ENCODE peak calls at places on chromosomes 7 and 10, in six cellular contexts. D, L, S, H, R and M are unnamed samples.
A peak's percentile ranks its signal among the peaks of the same experiment; 100 is the strongest.

GRCh38 chr7:47488205-47488968 is 93.5 kb downstream of the TNS3 start:
- DNase-seq in D (no peak), R (no peak), H (no peak), L (no peak), S (peak; percentile 39), M (peak; percentile 83)

GRCh38 chr7:112064627-112065385 is 141.4 kb downstream of the DOCK4 start:
- DNase-seq in D (no peak), L (no peak), S (no peak), R (no peak), H (no peak), M (no peak)

GRCh38 chr10:24349379-24350110 is 140.6 kb downstream of the KIAA1217 start:
- DNase-seq in R (no peak), S (no peak), D (no peak), H (no peak), L (peak; percentile 63), M (no peak)

GRCh38 chr7:101608772-101609713 is 20.1 kb downstream of the MYL10 start:
- DNase-seq in R (peak; percentile 48), H (peak; percentile 69), S (no peak), D (no peak), L (no peak), M (no peak)

GRCh38 chr7:139673230-139673629 is 104.6 kb downstream of the HIPK2 start:
- DNase-seq in R (peak; percentile 57), D (no peak), L (no peak), H (no peak), S (no peak), M (no peak)

GRCh38 chr7:13563676-13564075 is 425.8 kb downstream of the ETV1 start:
- DNase-seq in L (no peak), S (no peak), R (no peak), H (no peak), D (no peak), M (no peak)

GRCh38 chr7:102286237-102287081 is at the start of gene SH2B2:
- DNase-seq in R (peak; percentile 51), S (peak; percentile 88), L (no peak), H (peak; percentile 73), D (no peak), M (peak; percentile 76)

GRCh38 chr7:158062661-158063060 is 525.0 kb downstream of the PTPRN2 start:
- DNase-seq in S (no peak), L (no peak), H (no peak), D (no peak), R (no peak), M (no peak)

GRCh38 chr7:63899691-63900393 is 98.8 kb upstream of the ZNF722 start:
- DNase-seq in R (no peak), S (peak; percentile 83), H (peak; percentile 86), D (no peak), L (no peak), M (no peak)

GRCh38 chr10:117612113-117612512 is 69.6 kb downstream of the EMX2 start:
- DNase-seq in S (no peak), L (no peak), R (no peak), D (no peak), H (no peak), M (no peak)

GRCh38 chr10:100355069-100355468 is 8.0 kb downstream of the SCD start:
- DNase-seq in L (no peak), R (no peak), H (no peak), S (no peak), D (no peak), M (no peak)

GRCh38 chr10:49076741-49077521 is 38.4 kb downstream of the VSTM4 start:
- DNase-seq in H (peak; percentile 26), S (no peak), D (no peak), R (no peak), L (no peak), M (no peak)

GRCh38 chr7:6074612-6075380 is 43.6 kb downstream of the ANKRD61 start:
- DNase-seq in H (no peak), L (no peak), R (no peak), S (no peak), D (no peak), M (no peak)

GRCh38 chr10:73823391-73823790 is 12.0 kb upstream of the NDST2 start:
- DNase-seq in L (no peak), D (no peak), S (no peak), H (no peak), R (no peak), M (no peak)

GRCh38 chr7:105935250-105935649 is 27.8 kb upstream of the CDHR3 start:
- DNase-seq in L (no peak), R (no peak), H (peak; percentile 74), D (no peak), S (no peak), M (no peak)